ENCODE peak calls at places on chromosomes 1 and 21, in four cellular contexts. One of them, this sample, is unnamed.

GRCh38 chr1:180027949-180028445 is 73.4 kb downstream of the CEP350 start:
- DNase-seq in H1: no peak
- DNase-seq in stomach: no peak
- DNase-seq in spleen: no peak
- DNase-seq in this sample: no peak

GRCh38 chr1:228079013-228079412 is 3.5 kb upstream of the ARF1 start:
- DNase-seq in H1: no peak
- DNase-seq in stomach: peak; percentile 7
- DNase-seq in spleen: peak; percentile 63
- DNase-seq in this sample: no peak

GRCh38 chr1:219713981-219714381 is 101.1 kb upstream of the ZC3H11B start:
- DNase-seq in H1: no peak
- DNase-seq in stomach: no peak
- DNase-seq in spleen: no peak
- DNase-seq in this sample: no peak

GRCh38 chr1:119895102-119895501 is 1.2 kb downstream of the ADAM30 start:
- DNase-seq in H1: no peak
- DNase-seq in stomach: no peak
- DNase-seq in spleen: no peak
- DNase-seq in this sample: no peak

GRCh38 chr1:206774096-206774495 is 1.8 kb upstream of the IL10 start:
- DNase-seq in H1: no peak
- DNase-seq in stomach: no peak
- DNase-seq in spleen: no peak
- DNase-seq in this sample: no peak

GRCh38 chr1:3419415-3420204 is 34.9 kb upstream of the ARHGEF16 start:
- DNase-seq in H1: no peak
- DNase-seq in stomach: peak; percentile 68
- DNase-seq in spleen: no peak
- DNase-seq in this sample: no peak

GRCh38 chr1:113868387-113869083 is 3.0 kb downstream of the PTPN22 start:
- DNase-seq in H1: no peak
- DNase-seq in stomach: no peak
- DNase-seq in spleen: no peak
- DNase-seq in this sample: no peak

GRCh38 chr1:2275796-2276536 is 47.8 kb downstream of the SKI start:
- DNase-seq in H1: no peak
- DNase-seq in stomach: no peak
- DNase-seq in spleen: no peak
- DNase-seq in this sample: no peak

GRCh38 chr1:184160236-184160635 is 108.7 kb downstream of the TSEN15 start:
- DNase-seq in H1: no peak
- DNase-seq in stomach: no peak
- DNase-seq in spleen: no peak
- DNase-seq in this sample: no peak

GRCh38 chr1:53530550-53530949 is 71.4 kb downstream of the DMRTB1 start:
- DNase-seq in H1: no peak
- DNase-seq in stomach: no peak
- DNase-seq in spleen: no peak
- DNase-seq in this sample: no peak

GRCh38 chr1:98661544-98662353 is at the start of gene SNX7:
- DNase-seq in H1: peak; percentile 87
- DNase-seq in stomach: peak; percentile 88
- DNase-seq in spleen: peak; percentile 90
- DNase-seq in this sample: no peak

GRCh38 chr1:5551274-5551966 is 440.8 kb downstream of the NPHP4 start:
- DNase-seq in H1: no peak
- DNase-seq in stomach: no peak
- DNase-seq in spleen: no peak
- DNase-seq in this sample: peak; percentile 64

GRCh38 chr1:173122958-173123852 is 72.5 kb upstream of the TNFSF18 start:
- DNase-seq in H1: peak; percentile 50
- DNase-seq in stomach: peak; percentile 45
- DNase-seq in spleen: no peak
- DNase-seq in this sample: no peak

GRCh38 chr1:109762821-109763645 is 690 bp downstream of the EPS8L3 start:
- DNase-seq in H1: no peak
- DNase-seq in stomach: peak; percentile 35
- DNase-seq in spleen: peak; percentile 63
- DNase-seq in this sample: no peak

GRCh38 chr1:38474738-38475623 is 384.6 kb downstream of the RRAGC start:
- DNase-seq in H1: no peak
- DNase-seq in stomach: no peak
- DNase-seq in spleen: peak; percentile 79
- DNase-seq in this sample: no peak

GRCh38 chr1:102799496-102799895 is 308.8 kb downstream of the COL11A1 start:
- DNase-seq in H1: no peak
- DNase-seq in stomach: no peak
- DNase-seq in spleen: no peak
- DNase-seq in this sample: no peak

GRCh38 chr1:204405988-204406387 is 5.6 kb downstream of the PPP1R15B start:
- DNase-seq in H1: no peak
- DNase-seq in stomach: no peak
- DNase-seq in spleen: no peak
- DNase-seq in this sample: no peak

GRCh38 chr1:108609483-108610066 is 49.7 kb downstream of the EEIG2 start:
- DNase-seq in H1: no peak
- DNase-seq in stomach: no peak
- DNase-seq in spleen: no peak
- DNase-seq in this sample: no peak

GRCh38 chr1:160219062-160219929 is 14.1 kb downstream of the PEA15 start:
- DNase-seq in H1: no peak
- DNase-seq in stomach: peak; percentile 45
- DNase-seq in spleen: no peak
- DNase-seq in this sample: no peak

GRCh38 chr1:218498061-218498938 is 153.2 kb downstream of the TGFB2 start:
- DNase-seq in H1: no peak
- DNase-seq in stomach: no peak
- DNase-seq in spleen: no peak
- DNase-seq in this sample: no peak

GRCh38 chr1:51592711-51593110 is 24.2 kb upstream of the OSBPL9 start:
- DNase-seq in H1: no peak
- DNase-seq in stomach: no peak
- DNase-seq in spleen: no peak
- DNase-seq in this sample: no peak

GRCh38 chr21:34609244-34609950 is 5.5 kb downstream of the RCAN1 start:
- DNase-seq in H1: no peak
- DNase-seq in stomach: no peak
- DNase-seq in spleen: no peak
- DNase-seq in this sample: peak; percentile 19

GRCh38 chr21:25557170-25557569 is 50.1 kb downstream of the MRPL39 start:
- DNase-seq in H1: no peak
- DNase-seq in stomach: no peak
- DNase-seq in spleen: no peak
- DNase-seq in this sample: no peak

GRCh38 chr1:235470741-235471439 is 33.4 kb downstream of the B3GALNT2 start:
- DNase-seq in H1: no peak
- DNase-seq in stomach: no peak
- DNase-seq in spleen: no peak
- DNase-seq in this sample: no peak

GRCh38 chr1:155186266-155186954 is 12.8 kb downstream of the TRIM46 start:
- DNase-seq in H1: peak; percentile 52
- DNase-seq in stomach: peak; percentile 57
- DNase-seq in spleen: no peak
- DNase-seq in this sample: no peak
- TF ChIP-seq POLR2AphosphoS5 in H1: no peak
- TF ChIP-seq POLR2AphosphoS5 in stomach: no peak
- TF ChIP-seq POLR2AphosphoS5 in spleen: no peak
- TF ChIP-seq POLR2AphosphoS5 in this sample: no peak

GRCh38 chr1:156490401-156491032 is 10.1 kb downstream of the MEF2D start:
- DNase-seq in H1: peak; percentile 67
- DNase-seq in stomach: no peak
- DNase-seq in spleen: no peak
- DNase-seq in this sample: no peak

GRCh38 chr1:156493154-156493631 is 7.4 kb downstream of the MEF2D start:
- DNase-seq in H1: no peak
- DNase-seq in stomach: peak; percentile 75
- DNase-seq in spleen: no peak
- DNase-seq in this sample: no peak

GRCh38 chr1:156491151-156491949 is 9.2 kb downstream of the MEF2D start:
- DNase-seq in H1: no peak
- DNase-seq in stomach: no peak
- DNase-seq in spleen: no peak
- DNase-seq in this sample: no peak

GRCh38 chr1:156492591-156493080 is 7.9 kb downstream of the MEF2D start:
- DNase-seq in H1: no peak
- DNase-seq in stomach: no peak
- DNase-seq in spleen: peak; percentile 91
- DNase-seq in this sample: no peak

GRCh38 chr1:156492013-156492590 is 8.5 kb downstream of the MEF2D start:
- DNase-seq in H1: no peak
- DNase-seq in stomach: no peak
- DNase-seq in spleen: no peak
- DNase-seq in this sample: no peak
- H3K36me3 ChIP-seq in H1: no peaks in the 10 kb centered on the region
- H3K36me3 ChIP-seq in stomach: peaks cover 5% of the 10 kb centered on the region
- H3K36me3 ChIP-seq in spleen: no peaks in the 10 kb centered on the region
- H3K36me3 ChIP-seq in this sample: no peaks in the 10 kb centered on the region

GRCh38 chr1:151287767-151288500 is 5.8 kb downstream of the ZNF687 start:
- DNase-seq in H1: no peak
- DNase-seq in stomach: no peak
- DNase-seq in spleen: peak; percentile 77
- DNase-seq in this sample: no peak

GRCh38 chr1:151290709-151291303 is 8.7 kb downstream of the ZNF687 start:
- DNase-seq in H1: no peak
- DNase-seq in stomach: no peak
- DNase-seq in spleen: peak; percentile 78
- DNase-seq in this sample: no peak

GRCh38 chr1:151288502-151288901 is 6.4 kb downstream of the ZNF687 start:
- DNase-seq in H1: no peak
- DNase-seq in stomach: no peak
- DNase-seq in spleen: no peak
- DNase-seq in this sample: no peak

GRCh38 chr1:151289080-151289935 is 7.2 kb downstream of the ZNF687 start:
- DNase-seq in H1: no peak
- DNase-seq in stomach: no peak
- DNase-seq in spleen: no peak
- DNase-seq in this sample: no peak

GRCh38 chr1:151289991-151290708 is 8.1 kb downstream of the ZNF687 start:
- DNase-seq in H1: no peak
- DNase-seq in stomach: no peak
- DNase-seq in spleen: no peak
- DNase-seq in this sample: no peak
- TF ChIP-seq POLR2AphosphoS5 in H1: peak; percentile 65
- TF ChIP-seq POLR2AphosphoS5 in stomach: no peak
- TF ChIP-seq POLR2AphosphoS5 in spleen: peak; percentile 54
- TF ChIP-seq POLR2AphosphoS5 in this sample: no peak

DNA sequence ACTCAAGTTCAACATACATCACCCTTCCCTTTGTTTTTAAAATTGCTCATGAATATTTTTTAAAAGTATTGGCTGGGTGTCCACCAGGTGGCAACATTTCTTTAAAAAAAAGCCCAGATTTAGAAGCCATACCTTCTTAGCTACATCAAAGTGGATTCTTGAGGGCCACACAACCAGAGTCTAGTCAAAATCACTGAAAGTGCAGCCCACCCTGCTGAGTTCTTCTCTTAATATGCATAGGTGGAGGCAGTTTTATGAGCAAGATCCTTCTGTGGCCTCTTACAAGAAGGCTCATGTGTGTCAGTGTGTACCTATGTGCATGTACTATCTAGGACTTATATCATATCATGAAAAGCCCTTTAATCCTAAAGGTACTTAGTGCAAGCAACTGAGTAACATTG is 16.9 kb upstream of the GNG12 start:
- DNase-seq in H1: no peak
- DNase-seq in stomach: no peak
- DNase-seq in spleen: no peak
- DNase-seq in this sample: no peak
- H3K36me3 ChIP-seq in H1: no peaks in the 10 kb centered on the region
- H3K36me3 ChIP-seq in stomach: no peaks in the 10 kb centered on the region
- H3K36me3 ChIP-seq in spleen: no peaks in the 10 kb centered on the region
- H3K36me3 ChIP-seq in this sample: no peaks in the 10 kb centered on the region

GRCh38 chr1:230000439-230001184 is 66.4 kb upstream of the GALNT2 start:
- DNase-seq in H1: no peak
- DNase-seq in stomach: no peak
- DNase-seq in spleen: no peak
- DNase-seq in this sample: no peak
- TF ChIP-seq POLR2AphosphoS5 in H1: no peak
- TF ChIP-seq POLR2AphosphoS5 in stomach: no peak
- TF ChIP-seq POLR2AphosphoS5 in spleen: no peak
- TF ChIP-seq POLR2AphosphoS5 in this sample: no peak

DNA sequence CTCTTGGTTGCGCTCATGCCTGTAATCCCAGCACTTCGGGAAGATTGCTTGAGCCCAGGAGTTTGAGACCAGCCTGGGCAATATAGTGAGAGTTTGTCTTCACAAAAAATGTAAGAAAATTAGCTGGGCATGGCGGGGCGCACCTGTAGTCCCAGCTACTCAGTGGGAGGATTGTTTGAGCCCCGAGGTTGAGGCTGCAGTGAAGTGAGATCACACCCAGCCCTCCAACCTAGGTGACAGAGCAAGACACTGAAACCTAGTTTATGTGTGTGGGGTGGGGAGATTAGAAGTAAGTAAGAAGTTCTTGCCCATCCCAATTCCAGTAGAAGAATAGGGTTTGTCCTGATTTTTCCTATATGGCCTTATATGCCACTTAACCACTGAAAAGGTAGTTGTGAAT is 2.0 kb downstream of the RPL5 start:
- DNase-seq in H1: no peak
- DNase-seq in stomach: no peak
- DNase-seq in spleen: no peak
- DNase-seq in this sample: no peak
- H3K36me3 ChIP-seq in H1: peaks cover 53% of the 10 kb centered on the region
- H3K36me3 ChIP-seq in stomach: peaks cover 49% of the 10 kb centered on the region
- H3K36me3 ChIP-seq in spleen: peaks cover 28% of the 10 kb centered on the region
- H3K36me3 ChIP-seq in this sample: peaks cover 39% of the 10 kb centered on the region

GRCh38 chr1:75615664-75616435 is 4.9 kb upstream of the SLC44A5 start:
- DNase-seq in H1: peak; percentile 73
- DNase-seq in stomach: peak; percentile 28
- DNase-seq in spleen: peak; percentile 79
- DNase-seq in this sample: no peak

GRCh38 chr1:75611014-75611413 is at the start of gene SLC44A5:
- DNase-seq in H1: no peak
- DNase-seq in stomach: no peak
- DNase-seq in spleen: no peak
- DNase-seq in this sample: no peak

GRCh38 chr1:75616436-75617433 is 5.8 kb upstream of the SLC44A5 start:
- DNase-seq in H1: peak; percentile 65
- DNase-seq in stomach: no peak
- DNase-seq in spleen: peak; percentile 74
- DNase-seq in this sample: no peak

GRCh38 chr1:75618382-75618781 is 7.5 kb upstream of the SLC44A5 start:
- DNase-seq in H1: no peak
- DNase-seq in stomach: no peak
- DNase-seq in spleen: no peak
- DNase-seq in this sample: no peak

GRCh38 chr1:75614455-75615379 is 3.8 kb upstream of the SLC44A5 start:
- DNase-seq in H1: peak; percentile 79
- DNase-seq in stomach: peak; percentile 50
- DNase-seq in spleen: peak; percentile 85
- DNase-seq in this sample: no peak
- TF ChIP-seq POLR2AphosphoS5 in H1: no peak
- TF ChIP-seq POLR2AphosphoS5 in stomach: no peak
- TF ChIP-seq POLR2AphosphoS5 in spleen: peak; percentile 35
- TF ChIP-seq POLR2AphosphoS5 in this sample: no peak

This sample was measured in vagina.